ENCODE peak calls at places on chromosome 9, in five cellular contexts. U, K, X, F and R are unnamed samples.

GRCh38 chr9:137429974-137430722 is 7.0 kb downstream of the NOXA1 start:
- DNase-seq in U (no peak), F (peak), K (no peak), X (no peak), R (no peak)

GRCh38 chr9:36222449-36222848 is 31.7 kb downstream of the CLTA start:
- DNase-seq in X (no peak), K (no peak), F (no peak), U (no peak), R (no peak)

GRCh38 chr9:127971357-127972315 is 9.2 kb downstream of the EEIG1 start:
- DNase-seq in U (no peak), F (peak), X (no peak), K (no peak), R (no peak)

GRCh38 chr9:120432600-120432999 is 147.4 kb downstream of the CDK5RAP2 start:
- DNase-seq in U (no peak), X (no peak), F (no peak), K (no peak), R (no peak)

GRCh38 chr9:114532561-114533237 is 27.4 kb upstream of the WHRN start:
- DNase-seq in U (no peak), F (no peak), K (no peak), X (no peak), R (no peak)

GRCh38 chr9:103942652-103943051 is 151.5 kb upstream of the SMC2 start:
- DNase-seq in F (no peak), U (no peak), K (no peak), X (no peak), R (no peak)

GRCh38 chr9:112065781-112066606 is 109.1 kb downstream of the SUSD1 start:
- DNase-seq in F (no peak), U (no peak), X (no peak), K (peak), R (no peak)

GRCh38 chr9:137310190-137311052 is 8.3 kb upstream of the NRARP start:
- DNase-seq in X (no peak), U (no peak), K (no peak), F (peak), R (no peak)

GRCh38 chr9:99660191-99660636 is 161.5 kb upstream of the NR4A3 start:
- DNase-seq in U (peak), F (no peak), X (no peak), K (no peak), R (no peak)

GRCh38 chr9:36187414-36187813 is 3.3 kb upstream of the CLTA start:
- DNase-seq in F (no peak), X (no peak), K (no peak), U (no peak), R (no peak)

GRCh38 chr9:106621299-106621920 is 241.6 kb upstream of the ZNF462 start:
- DNase-seq in U (no peak), K (no peak), X (no peak), F (no peak), R (no peak)

GRCh38 chr9:75664597-75664996 is 225.9 kb upstream of the PCSK5 start:
- DNase-seq in X (no peak), F (no peak), U (no peak), K (no peak), R (no peak)

GRCh38 chr9:130932220-130933069 is 6.6 kb downstream of the FIBCD1 start:
- DNase-seq in F (peak), K (peak), U (no peak), X (no peak), R (no peak)

GRCh38 chr9:83425240-83425639 is 113.0 kb downstream of the FRMD3 start:
- DNase-seq in F (no peak), U (no peak), K (no peak), X (no peak), R (no peak)

GRCh38 chr9:87441251-87441650 is 56.4 kb upstream of the DAPK1 start:
- DNase-seq in X (no peak), F (no peak), K (no peak), U (no peak), R (no peak)

GRCh38 chr9:89942643-89943042 is 337.8 kb downstream of the GADD45G start:
- DNase-seq in K (no peak), X (no peak), F (no peak), U (no peak), R (no peak)

GRCh38 chr9:4223434-4223833 is 76.4 kb downstream of the GLIS3 start:
- DNase-seq in F (no peak), X (no peak), U (no peak), K (no peak), R (no peak)

GRCh38 chr9:115691097-115691496 is 462.5 kb upstream of the PAPPA start:
- DNase-seq in K (no peak), F (no peak), X (no peak), U (no peak), R (no peak)

GRCh38 chr9:136107953-136108647 is 10.6 kb downstream of the TMEM250 start:
- DNase-seq in X (no peak), K (no peak), U (no peak), F (no peak), R (no peak)

GRCh38 chr9:131578778-131579504 is 33.6 kb downstream of the PRRT1B start:
- DNase-seq in X (no peak), U (no peak), F (no peak), K (no peak), R (no peak)

GRCh38 chr9:106393226-106393625 is 469.7 kb upstream of the ZNF462 start:
- DNase-seq in X (no peak), F (no peak), U (no peak), K (no peak), R (no peak)

GRCh38 chr9:134136997-134137302 is 1.1 kb downstream of the WDR5 start:
- DNase-seq in U (no peak), X (no peak), K (no peak), F (no peak), R (no peak)

GRCh38 chr9:8724284-8725018 is 924.9 kb upstream of the DMAC1 start:
- DNase-seq in X (no peak), U (no peak), F (no peak), K (no peak), R (no peak)

GRCh38 chr9:34379334-34380033 is 2.8 kb upstream of the MYORG start:
- DNase-seq in U (peak), K (peak), X (peak), F (peak), R (no peak)

GRCh38 chr9:114366334-114367128 is 21.3 kb downstream of the AKNA start:
- DNase-seq in U (no peak), X (no peak), F (no peak), K (no peak), R (no peak)

GRCh38 chr9:74570879-74571512 is 73.9 kb downstream of the RORB start:
- DNase-seq in U (peak), F (no peak), K (no peak), X (no peak), R (no peak)

GRCh38 chr9:131346559-131346958 is 47.3 kb upstream of the PRRC2B start:
- DNase-seq in U (no peak), K (no peak), F (no peak), X (no peak), R (no peak)

GRCh38 chr9:132840980-132841379 is 37.1 kb downstream of the AK8 start:
- DNase-seq in K (no peak), X (no peak), F (no peak), U (no peak), R (no peak)
- H3K27ac ChIP-seq in K (no peak), X (no peak), F (no peak), U (no peak), R (no peak)

GRCh38 chr9:16099901-16100300 is 547.1 kb downstream of the CCDC171 start:
- DNase-seq in U (no peak), K (no peak), X (no peak), F (no peak), R (no peak)
- H3K27ac ChIP-seq in U (no peak), K (no peak), X (no peak), F (no peak), R (no peak)

GRCh38 chr9:108270041-108270440 is 585.7 kb downstream of the ACTL7B start:
- DNase-seq in K (no peak), F (no peak), X (no peak), U (no peak), R (no peak)
- H3K27ac ChIP-seq in K (no peak), F (no peak), X (no peak), U (no peak), R (no peak)

DNA sequence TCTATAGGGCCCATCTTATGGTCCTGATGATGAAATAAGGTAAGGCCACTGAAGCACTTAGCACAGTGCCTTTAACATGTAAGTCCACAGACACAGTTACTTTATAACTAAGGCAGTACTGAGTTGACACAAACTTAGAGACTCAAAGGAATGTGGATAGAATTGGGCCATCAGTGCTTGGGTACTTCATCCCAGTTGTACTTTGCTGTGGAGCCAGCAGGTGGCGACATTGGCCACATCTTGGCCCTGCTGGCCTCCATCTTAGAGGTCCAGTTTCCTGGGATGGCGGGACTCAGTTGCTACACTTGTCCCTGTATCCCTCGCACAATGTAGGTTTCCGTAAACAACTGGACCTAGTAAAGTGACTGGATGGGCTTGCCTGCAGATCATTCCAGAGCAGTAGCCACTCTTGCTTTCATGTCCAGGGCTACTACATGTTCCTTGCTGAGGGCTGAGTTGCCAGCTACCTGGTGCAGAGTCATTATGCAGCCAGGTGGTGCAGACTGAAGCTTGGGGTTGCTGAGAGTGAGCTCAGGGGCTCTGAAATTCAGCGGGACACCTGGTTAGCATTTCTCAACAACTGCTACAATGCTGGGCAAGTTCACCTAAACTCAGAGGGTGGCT is 10.6 kb downstream of the MTAP start:
- DNase-seq in K (peak), U (peak), X (no peak), F (peak), R (no peak)
- H3K27ac ChIP-seq in K (no peak), U (no peak), X (peak), F (no peak), R (no peak)

GRCh38 chr9:471320-471719 is 256.7 kb downstream of the DOCK8 start:
- DNase-seq in U (no peak), F (no peak), K (no peak), X (no peak), R (no peak)

GRCh38 chr9:470041-470781 is 255.5 kb downstream of the DOCK8 start:
- DNase-seq in X (peak), F (peak), K (peak), U (peak), R (no peak)

GRCh38 chr9:468766-469496 is 254.3 kb downstream of the DOCK8 start:
- DNase-seq in U (no peak), F (no peak), X (no peak), K (no peak), R (no peak)

GRCh38 chr9:469672-470040 is 255.0 kb downstream of the DOCK8 start:
- DNase-seq in U (peak), F (no peak), X (no peak), K (no peak), R (no peak)

DNA sequence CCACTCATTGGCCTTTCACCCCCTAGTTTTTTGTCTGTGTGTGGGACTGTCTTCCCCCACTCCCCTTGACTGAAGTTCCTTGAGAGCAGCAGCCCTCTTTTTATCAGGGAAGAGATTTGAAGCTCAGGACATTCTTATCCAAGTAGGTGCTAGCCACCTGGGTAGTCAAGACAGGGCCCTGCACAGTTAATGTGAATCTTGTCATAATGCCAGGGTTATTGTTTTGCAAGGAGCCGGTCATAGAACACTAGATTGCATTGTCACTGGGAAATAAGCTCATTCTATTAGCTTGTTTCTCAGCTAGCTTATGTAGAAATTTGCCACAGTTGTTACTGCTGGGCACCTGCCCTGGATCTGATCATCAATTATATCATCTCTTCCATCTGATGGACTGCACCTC is 256.1 kb downstream of the DOCK8 start:
- DNase-seq in U (no peak), X (no peak), F (no peak), K (no peak), R (no peak)
- H3K27ac ChIP-seq in U (peak), X (peak), F (peak), K (no peak), R (peak)

GRCh38 chr9:96564217-96564616 is 55.4 kb downstream of the CDC14B start:
- DNase-seq in K (no peak), F (no peak), X (no peak), U (no peak), R (no peak)

GRCh38 chr9:96567203-96567700 is 52.4 kb downstream of the CDC14B start:
- DNase-seq in U (no peak), X (no peak), K (no peak), F (peak), R (no peak)

GRCh38 chr9:96566401-96567202 is 53.0 kb downstream of the CDC14B start:
- DNase-seq in K (peak), U (peak), X (peak), F (peak), R (no peak)

DNA sequence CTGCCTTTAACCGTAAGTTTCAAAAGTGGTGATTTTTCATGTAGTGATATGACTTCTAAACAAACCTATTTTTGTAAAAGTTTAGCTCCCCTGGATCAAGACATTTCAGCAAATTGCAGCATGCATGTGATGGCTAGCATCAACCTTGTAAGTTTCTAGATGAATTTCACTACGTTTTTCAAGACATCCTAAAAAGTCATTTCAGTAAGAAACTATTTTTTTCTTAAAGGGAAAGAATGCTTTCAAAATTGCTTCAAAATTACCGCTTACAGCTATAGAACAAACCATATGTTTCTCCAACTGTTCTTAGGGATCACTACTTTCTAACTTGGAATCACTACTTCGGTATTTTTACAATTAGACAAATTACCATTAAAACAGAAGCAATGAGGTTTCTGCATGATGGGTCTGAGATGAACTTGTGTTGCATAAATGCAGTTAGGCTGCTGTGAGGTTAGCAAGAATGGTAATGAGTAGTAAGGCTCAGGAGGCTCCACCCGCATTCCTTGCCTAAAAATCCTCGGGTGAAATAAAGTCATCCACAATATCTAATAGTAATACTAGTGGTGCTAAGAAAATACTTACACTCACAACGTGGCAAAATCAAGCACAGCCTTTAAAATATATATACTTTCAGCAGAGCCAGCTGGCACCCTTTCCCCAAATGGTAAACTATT is 53.8 kb downstream of the CDC14B start:
- DNase-seq in K (no peak), U (peak), F (no peak), X (no peak), R (no peak)
- H3K27ac ChIP-seq in K (no peak), U (peak), F (peak), X (peak), R (peak)

DNA sequence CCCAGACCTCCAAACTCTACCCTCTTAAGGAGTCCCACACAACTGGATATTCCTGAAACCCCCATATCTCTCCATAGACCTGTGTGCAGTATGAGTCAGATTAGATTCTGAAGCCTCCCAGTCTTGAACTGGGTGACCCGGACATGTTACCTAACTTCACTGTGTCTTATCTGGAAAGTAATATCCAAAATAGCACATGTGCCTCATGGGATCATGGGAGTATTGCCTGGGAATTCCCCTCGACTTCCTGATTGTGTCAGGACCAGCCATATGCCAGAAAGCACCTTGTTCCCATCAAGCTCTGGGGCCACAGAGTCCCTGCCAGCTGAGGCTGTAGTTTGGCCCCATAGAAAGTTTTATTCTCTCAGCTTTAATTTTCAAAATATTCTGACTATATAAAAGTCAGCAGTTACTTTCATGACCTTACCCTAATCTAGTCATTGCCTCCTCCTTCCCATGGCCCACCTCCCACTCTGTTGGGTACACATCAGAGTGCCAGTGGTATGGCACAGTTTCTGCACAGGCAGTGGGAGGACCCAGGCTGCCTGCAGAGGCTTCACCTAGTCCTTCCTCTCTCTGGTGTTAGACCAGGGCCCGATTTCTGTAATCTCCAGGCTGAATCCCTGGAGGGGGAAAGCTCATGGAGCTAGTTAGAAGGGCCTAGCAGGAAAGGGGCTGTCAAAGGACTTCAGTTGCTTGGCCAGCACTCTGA is 19.5 kb upstream of the B4GALT1 start:
- DNase-seq in F (no peak), U (no peak), K (no peak), X (no peak), R (no peak)
- H3K27ac ChIP-seq in F (peak), U (no peak), K (peak), X (peak), R (peak)

GRCh38 chr9:91038483-91039124 is 237.0 kb downstream of the SYK start:
- DNase-seq in K (peak), X (no peak), F (no peak), U (no peak), R (no peak)
- H3K27ac ChIP-seq in K (no peak), X (peak), F (no peak), U (no peak), R (peak)

GRCh38 chr9:72041775-72042194 is 18.6 kb downstream of the C9orf57 start:
- DNase-seq in K (peak), X (no peak), U (peak), F (no peak), R (no peak)

GRCh38 chr9:72039532-72039931 is 20.9 kb downstream of the C9orf57 start:
- DNase-seq in K (no peak), U (no peak), X (no peak), F (no peak), R (no peak)

GRCh38 chr9:72038890-72039410 is 21.5 kb downstream of the C9orf57 start:
- DNase-seq in X (no peak), U (peak), F (peak), K (peak), R (no peak)

GRCh38 chr9:72042928-72043327 is 17.5 kb downstream of the C9orf57 start:
- DNase-seq in X (no peak), K (no peak), F (no peak), U (no peak), R (no peak)

GRCh38 chr9:72041369-72041768 is 19.0 kb downstream of the C9orf57 start:
- DNase-seq in F (no peak), U (no peak), X (no peak), K (no peak), R (no peak)
- H3K27ac ChIP-seq in F (no peak), U (no peak), X (no peak), K (no peak), R (peak)

GRCh38 chr9:129619787-129620668 is 873 bp downstream of the C9orf50 start:
- DNase-seq in K (no peak), U (no peak), X (no peak), F (no peak), R (no peak)
- H3K27ac ChIP-seq in K (no peak), U (peak), X (peak), F (peak), R (peak)